ENCODE peak calls at places on chromosomes 16 and 17, in seven cellular contexts. F, B, U, G, X, P and I are unnamed samples. For H3K36me3 and H3K27me3, the result is how much of the 10 kb centered on the place peaks cover.

GRCh38 chr16:88715312-88716190 is 9.2 kb downstream of the CTU2 start:
- DNase-seq in X (no peak), G (no peak), P (no peak), U (no peak), B (no peak), F (no peak), I (no peak)

GRCh38 chr17:53118948-53119347 is 703.8 kb upstream of the KIF2B start:
- DNase-seq in U (no peak), P (no peak), F (no peak), G (no peak), X (no peak), B (no peak), I (no peak)

GRCh38 chr17:64315032-64315490 is 52.0 kb upstream of the TEX2 start:
- DNase-seq in B (no peak), U (peak), X (peak), G (no peak), F (peak), P (no peak), I (no peak)

GRCh38 chr16:3863587-3863986 is 16.9 kb downstream of the CREBBP start:
- DNase-seq in B (no peak), G (no peak), F (no peak), P (no peak), U (no peak), X (no peak), I (no peak)

GRCh38 chr16:50372611-50373344 is 4.0 kb upstream of the BRD7 start:
- DNase-seq in B (peak), U (no peak), X (no peak), F (peak), P (peak), G (no peak), I (no peak)

GRCh38 chr16:12874135-12874534 is 27.3 kb upstream of the SHISA9 start:
- DNase-seq in P (peak), B (peak), X (no peak), F (peak), G (peak), U (no peak), I (no peak)

GRCh38 chr16:89738538-89739317 is 17.4 kb downstream of the ZNF276 start:
- DNase-seq in B (no peak), F (no peak), U (no peak), X (no peak), G (no peak), P (no peak), I (peak)

GRCh38 chr17:63514477-63514876 is 8.7 kb upstream of the KCNH6 start:
- DNase-seq in B (no peak), F (no peak), P (no peak), X (no peak), U (no peak), G (no peak), I (no peak)

GRCh38 chr17:58314706-58315015 is 13.9 kb downstream of the TSPOAP1 start:
- DNase-seq in B (no peak), F (no peak), G (no peak), P (no peak), U (peak), X (no peak), I (peak)

GRCh38 chr17:64780096-64781012 is 118.2 kb upstream of the SMURF2 start:
- DNase-seq in U (peak), X (peak), G (peak), B (peak), F (peak), P (no peak), I (peak)

GRCh38 chr17:42365136-42365535 is 23.1 kb downstream of the STAT3 start:
- DNase-seq in P (peak), U (no peak), F (peak), G (no peak), X (no peak), B (no peak), I (no peak)

GRCh38 chr16:28597692-28598261 is 927 bp upstream of the SULT1A2 start:
- DNase-seq in P (no peak), F (no peak), G (peak), X (peak), U (no peak), B (no peak), I (peak)

DNA sequence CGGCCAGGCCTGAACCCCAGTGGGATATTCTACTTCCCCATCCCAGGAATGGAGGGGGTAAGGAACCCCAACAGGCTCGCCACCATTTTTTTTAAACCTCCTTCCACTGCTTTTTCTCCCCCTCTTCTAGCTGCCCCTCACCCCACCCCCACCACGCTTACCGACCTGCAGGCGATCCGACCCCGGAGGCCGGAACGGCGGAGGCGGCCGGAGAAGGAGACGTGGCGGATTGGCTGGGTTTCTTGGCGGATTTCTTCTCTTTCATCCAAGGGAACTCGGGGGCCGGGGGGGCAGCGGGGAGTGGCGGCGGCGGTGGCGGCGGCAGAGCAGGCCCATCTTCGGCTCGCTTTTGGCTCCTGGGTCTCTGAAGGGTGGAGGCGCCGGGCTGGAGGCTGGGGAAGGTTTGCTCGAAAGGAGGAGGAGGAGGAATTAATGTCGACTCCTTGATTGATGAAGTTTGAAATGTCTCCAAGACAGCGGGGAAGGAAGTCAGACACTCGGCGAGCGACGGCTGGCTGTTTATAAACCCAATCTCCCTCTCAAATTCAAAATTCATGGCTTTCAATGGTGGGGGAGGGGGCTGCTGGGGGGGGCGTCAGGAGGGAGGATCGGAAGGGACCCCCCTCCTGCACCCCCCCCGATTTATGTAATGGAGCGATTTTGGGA is 420 bp downstream of the HOXB2 start:
- DNase-seq in U (peak), X (peak), B (no peak), F (peak), P (peak), G (no peak), I (peak)
- H3K4me3 ChIP-seq in U (peak), X (peak), B (no peak), F (peak), P (peak), G (no peak), I (peak)

DNA sequence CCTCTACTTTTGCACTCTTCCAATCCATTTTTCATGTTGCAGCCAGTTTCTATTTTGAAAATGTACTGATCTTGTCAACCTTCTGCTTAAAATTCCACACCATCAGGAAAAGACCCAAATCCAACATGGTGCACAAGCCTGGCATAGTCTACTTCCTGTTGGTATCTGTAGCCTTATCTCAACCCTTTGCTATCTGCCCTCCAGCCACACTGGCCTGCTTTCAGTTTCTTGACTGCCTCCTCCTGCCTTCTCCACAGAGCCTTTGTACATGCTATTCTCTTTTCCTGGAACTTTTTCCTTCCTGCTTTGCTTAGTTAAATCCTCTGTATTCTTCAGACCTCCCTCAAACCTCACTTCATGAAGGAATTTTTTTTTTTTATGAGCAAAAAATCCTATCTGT is 31.5 kb downstream of the NLRP1 start:
- DNase-seq in G (no peak), P (no peak), B (no peak), F (no peak), X (no peak), U (no peak), I (no peak)
- H3K36me3 ChIP-seq in G (under half), P (under half), B (under half), F (under half), X (half or more), U (under half), I (under half)

DNA sequence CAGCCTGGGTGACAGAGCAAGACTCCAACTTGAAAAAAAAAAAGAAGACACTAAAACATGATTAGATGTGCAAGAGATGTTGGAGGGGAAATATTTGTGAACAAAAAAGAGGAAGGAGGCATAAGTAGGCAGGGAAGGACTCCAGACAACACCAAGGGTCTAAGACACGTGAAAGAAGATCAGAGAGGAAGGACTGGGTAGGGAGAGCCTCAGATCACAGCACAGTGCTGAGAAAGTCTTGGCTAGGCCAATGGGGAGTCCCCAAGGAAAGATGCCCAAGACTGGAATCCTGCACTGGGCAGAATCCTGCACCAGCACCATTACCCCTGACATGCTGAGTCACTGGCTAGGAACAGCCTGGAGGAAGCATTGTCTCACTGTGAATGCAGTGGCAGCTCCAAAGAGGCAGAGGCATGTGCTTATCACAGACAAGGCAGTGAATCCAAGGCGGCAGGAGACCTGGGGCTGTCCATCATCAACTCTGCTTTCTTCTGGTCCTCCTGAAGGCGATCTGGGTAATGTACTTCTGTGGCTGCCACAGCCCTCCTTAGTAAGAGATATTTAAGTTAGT is 19.2 kb downstream of the CLEC19A start:
- DNase-seq in G (peak), X (no peak), U (no peak), P (no peak), F (no peak), B (peak), I (no peak)
- H3K27me3 ChIP-seq in G (under half), X (under half), U (under half), P (under half), F (under half), B (under half), I (under half)

GRCh38 chr16:87597324-87597830 is 4.9 kb upstream of the JPH3 start:
- DNase-seq in F (no peak), X (no peak), P (no peak), G (no peak), U (no peak), B (no peak), I (no peak)
- H3K4me3 ChIP-seq in F (no peak), X (no peak), P (no peak), G (no peak), U (no peak), B (no peak), I (no peak)

GRCh38 chr16:84496991-84497390 is 7.5 kb downstream of the MEAK7 start:
- DNase-seq in X (no peak), F (no peak), B (no peak), U (no peak), P (no peak), G (no peak), I (no peak)

GRCh38 chr16:84498859-84499620 is 5.4 kb downstream of the MEAK7 start:
- DNase-seq in G (no peak), B (peak), X (no peak), P (no peak), F (no peak), U (no peak), I (no peak)

GRCh38 chr16:84497418-84497817 is 7.0 kb downstream of the MEAK7 start:
- DNase-seq in B (no peak), P (no peak), F (no peak), U (no peak), X (no peak), G (no peak), I (no peak)

GRCh38 chr16:84499638-84500037 is 4.8 kb downstream of the MEAK7 start:
- DNase-seq in P (no peak), G (no peak), F (no peak), U (no peak), X (no peak), B (no peak), I (no peak)

DNA sequence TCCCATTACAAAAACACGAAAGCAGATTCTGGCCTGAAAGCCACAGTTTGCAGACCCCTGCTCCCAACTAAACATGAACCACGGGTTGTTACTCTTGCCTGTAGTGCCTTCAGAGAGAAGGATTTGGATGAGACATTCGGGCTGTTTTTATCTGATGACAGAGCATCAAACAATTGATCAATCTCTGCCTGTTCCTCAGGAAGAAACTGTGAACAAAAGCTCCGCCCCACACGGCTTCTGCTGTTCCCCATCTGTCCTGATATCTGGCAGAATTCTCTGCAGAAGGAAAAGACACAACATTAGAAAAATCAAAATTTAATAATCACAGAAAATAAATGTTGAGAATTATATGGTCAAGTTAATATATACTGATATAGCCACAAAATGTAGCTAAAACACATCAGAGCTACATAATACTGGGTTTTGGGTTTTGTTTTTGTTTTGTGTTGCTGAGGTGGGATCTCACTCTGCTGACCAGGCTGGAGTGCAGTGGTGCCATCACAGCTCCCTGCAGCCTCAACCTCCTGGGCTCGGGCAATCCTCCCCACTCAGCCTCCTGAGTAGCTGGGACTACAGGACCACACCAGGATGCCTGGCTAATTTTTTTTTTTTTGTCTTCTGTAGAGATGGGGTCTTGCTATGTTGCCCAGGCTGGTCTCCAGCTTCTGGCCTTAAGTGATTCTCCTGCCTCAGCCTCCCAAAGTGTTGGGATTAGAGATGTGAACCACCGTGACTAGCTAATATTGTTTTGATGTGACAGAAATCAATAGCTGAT is 6.4 kb downstream of the MEAK7 start:
- DNase-seq in G (no peak), U (no peak), X (no peak), B (no peak), P (no peak), F (no peak), I (no peak)
- H3K36me3 ChIP-seq in G (under half), U (half or more), X (under half), B (under half), P (half or more), F (half or more), I (under half)

GRCh38 chr17:79795795-79796569 is 895 bp downstream of the CBX8 start:
- DNase-seq in F (no peak), P (no peak), B (no peak), X (no peak), U (no peak), G (peak), I (peak)

GRCh38 chr17:79792371-79792871 is 4.5 kb downstream of the CBX8 start:
- DNase-seq in P (no peak), U (no peak), X (no peak), F (no peak), G (peak), B (no peak), I (peak)

GRCh38 chr17:79792984-79793923 is 3.6 kb downstream of the CBX8 start:
- DNase-seq in F (peak), U (no peak), G (peak), P (peak), B (no peak), X (no peak), I (peak)

GRCh38 chr17:79794659-79795511 is 2.0 kb downstream of the CBX8 start:
- DNase-seq in X (no peak), P (no peak), B (no peak), F (no peak), U (no peak), G (peak), I (peak)

GRCh38 chr17:79793924-79794304 is 3.0 kb downstream of the CBX8 start:
- DNase-seq in B (no peak), F (peak), X (no peak), P (no peak), G (peak), U (no peak), I (peak)
- H3K27me3 ChIP-seq in B (under half), F (under half), X (half or more), P (under half), G (half or more), U (half or more), I (half or more)

GRCh38 chr17:83099570-83100181 is 20.3 kb downstream of the METRNL start:
- DNase-seq in U (peak), P (no peak), X (no peak), F (peak), B (no peak), G (no peak), I (peak)

GRCh38 chr17:83099086-83099540 is 19.7 kb downstream of the METRNL start:
- DNase-seq in G (no peak), F (peak), X (no peak), B (no peak), P (no peak), U (no peak), I (peak)

GRCh38 chr17:83100853-83101391 is 21.5 kb downstream of the METRNL start:
- DNase-seq in B (no peak), X (no peak), P (no peak), U (no peak), G (no peak), F (peak), I (peak)

GRCh38 chr17:83101805-83102480 is 22.5 kb downstream of the METRNL start:
- DNase-seq in G (no peak), B (no peak), X (peak), U (peak), P (no peak), F (peak), I (no peak)

DNA sequence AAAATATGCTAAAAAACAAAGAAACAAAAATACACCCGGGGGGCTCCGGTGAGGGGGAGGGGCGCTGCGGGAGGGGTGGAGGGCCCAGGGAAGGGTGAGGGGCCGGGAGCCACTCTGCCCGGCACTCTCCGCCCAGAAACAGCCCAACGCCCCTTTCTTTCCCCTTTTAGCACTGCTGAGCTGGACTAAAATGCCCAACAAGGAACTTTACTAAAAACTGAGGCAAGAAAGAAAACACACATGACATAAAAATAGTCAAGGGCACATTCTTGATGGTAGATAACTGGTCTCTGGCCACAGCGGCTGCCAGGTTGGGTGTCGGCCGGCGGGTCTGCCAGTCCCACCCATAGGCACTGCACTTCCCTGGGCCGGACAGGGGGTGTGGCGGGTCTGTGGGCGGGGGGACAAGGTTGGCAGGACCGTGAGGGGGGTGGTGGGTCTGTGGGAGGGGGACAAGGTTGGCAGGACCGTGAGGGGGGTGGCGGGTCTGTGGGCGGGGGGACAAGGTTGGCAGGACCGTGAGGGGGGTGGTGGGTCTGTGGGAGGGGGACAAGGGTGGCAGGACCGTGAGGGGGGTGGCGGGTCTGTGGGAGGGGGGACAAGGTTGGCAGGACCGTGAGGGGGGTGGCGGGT is 20.9 kb downstream of the METRNL start:
- DNase-seq in U (peak), X (no peak), P (no peak), F (peak), G (no peak), B (no peak), I (peak)
- H3K4me3 ChIP-seq in U (peak), X (no peak), P (no peak), F (no peak), G (no peak), B (no peak), I (no peak)